ENCODE peak calls at places on chromosomes 11 and 22, in nine cellular contexts. B, M, F, A, J, G, X, W and O are unnamed samples. For H3K4me1, the result is how much of the 10 kb centered on the place peaks cover.

GRCh38 chr11:113974741-113975470 is at the start of gene HTR3A:
- DNase-seq in J (peak), B (peak), F (peak), X (peak), W (peak), A (peak), M (peak), G (peak), O (peak)

GRCh38 chr11:116282481-116282880 is 490.3 kb downstream of the BUD13 start:
- DNase-seq in B (no peak), W (no peak), J (no peak), A (no peak), X (no peak), M (no peak), G (no peak), F (no peak), O (no peak)

GRCh38 chr11:117217141-117217609 is 14.7 kb downstream of the PCSK7 start:
- DNase-seq in W (no peak), X (peak), F (no peak), A (no peak), G (no peak), J (peak), M (no peak), B (no peak), O (no peak)

GRCh38 chr22:25833676-25834075 is 91.7 kb downstream of the MYO18B start:
- DNase-seq in F (no peak), J (no peak), X (no peak), G (no peak), M (no peak), B (no peak), A (no peak), W (no peak), O (no peak)

GRCh38 chr22:29233503-29233902 is 27.8 kb downstream of the EMID1 start:
- DNase-seq in W (no peak), B (no peak), F (no peak), M (no peak), J (no peak), A (no peak), X (no peak), G (no peak), O (no peak)

GRCh38 chr11:23278121-23278520 is 417.8 kb upstream of the CCDC179 start:
- DNase-seq in B (no peak), X (peak), J (no peak), M (no peak), W (no peak), F (no peak), A (no peak), G (no peak), O (no peak)

GRCh38 chr11:9210224-9210921 is 54.8 kb downstream of the DENND5A start:
- DNase-seq in B (no peak), F (no peak), J (peak), X (no peak), A (no peak), G (no peak), W (no peak), M (no peak), O (no peak)

GRCh38 chr22:40452730-40453487 is 82.5 kb downstream of the SGSM3 start:
- DNase-seq in X (no peak), A (no peak), F (no peak), G (no peak), M (peak), J (peak), B (no peak), W (no peak), O (no peak)

GRCh38 chr11:64858467-64859401 is 14.3 kb upstream of the CDC42BPG start:
- DNase-seq in J (no peak), W (peak), B (no peak), M (no peak), A (no peak), G (no peak), F (no peak), X (no peak), O (peak)

DNA sequence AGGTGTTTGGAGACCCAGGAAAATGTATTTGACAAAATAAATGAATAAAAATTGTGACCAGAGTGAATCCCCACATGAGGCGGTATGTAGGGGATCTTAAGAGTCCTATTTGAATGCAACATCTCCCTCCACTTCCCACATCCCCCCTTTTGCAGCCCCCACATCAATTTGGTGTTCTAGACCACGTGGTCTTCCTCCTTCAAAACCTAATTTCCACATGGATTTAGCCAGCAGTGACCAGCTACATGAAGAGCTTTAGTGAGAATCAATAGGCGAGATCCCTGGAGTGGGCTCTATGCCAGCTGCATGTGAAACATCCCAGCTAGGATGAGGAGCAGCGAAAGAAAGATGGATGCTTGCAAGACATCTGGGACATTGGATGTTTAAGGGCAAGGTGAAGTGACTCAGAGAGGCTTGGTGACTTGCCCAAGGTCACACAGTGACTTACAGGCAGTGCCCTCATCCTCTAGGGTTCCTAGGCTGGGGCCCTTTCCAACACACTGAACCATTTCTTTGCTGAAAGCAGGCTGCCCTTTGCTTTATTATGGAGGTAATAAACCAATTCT is 23.8 kb downstream of the TSPAN18 start:
- DNase-seq in A (no peak), J (no peak), F (no peak), X (no peak), M (no peak), W (peak), G (no peak), B (no peak), O (no peak)
- H3K4me1 ChIP-seq in A (under half), J (under half), F (under half), X (under half), M (under half), W (under half), G (under half), B (under half), O (under half)

DNA sequence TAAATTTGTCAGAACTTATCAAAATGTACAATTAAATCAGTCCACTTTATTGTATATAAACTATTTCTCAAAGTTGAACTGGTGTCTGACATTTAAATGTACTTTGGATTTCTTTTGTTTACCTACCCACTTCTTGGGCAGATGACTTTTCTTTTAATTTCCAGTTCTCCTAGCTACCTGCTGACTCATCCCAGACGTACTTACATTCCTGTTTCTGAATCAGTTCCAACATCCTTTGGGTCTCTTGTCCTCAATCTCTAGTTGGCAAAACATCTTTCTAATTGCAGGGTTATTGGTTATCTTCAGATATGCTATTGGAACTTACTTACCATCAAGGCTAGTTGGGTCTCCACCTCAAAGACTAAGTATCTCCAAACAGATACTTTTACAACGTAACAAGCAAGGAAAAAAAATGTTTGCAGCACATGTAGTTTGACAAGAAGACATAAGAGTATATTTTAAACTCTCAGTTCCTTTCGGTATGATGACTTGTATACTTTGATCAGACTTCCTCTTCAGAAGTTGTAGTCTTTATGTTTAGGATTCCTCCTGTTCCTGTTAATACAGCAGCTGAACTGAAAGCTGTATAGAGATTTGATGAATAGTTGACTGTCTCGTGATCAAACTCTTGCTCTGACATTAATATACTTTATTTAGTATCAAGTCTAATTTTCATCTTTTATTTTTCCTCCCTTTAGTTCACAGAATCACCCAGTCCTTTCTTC is 43.2 kb downstream of the PACS1 start:
- DNase-seq in A (no peak), F (no peak), B (no peak), X (peak), W (no peak), G (peak), M (peak), J (peak), O (no peak)
- H3K4me1 ChIP-seq in A (under half), F (under half), B (under half), X (under half), W (under half), G (under half), M (under half), J (under half), O (under half)

GRCh38 chr11:12827929-12828812 is 153.9 kb downstream of the TEAD1 start:
- DNase-seq in F (peak), J (peak), X (peak), G (peak), B (no peak), M (peak), A (no peak), W (no peak), O (peak)
- H3K4me1 ChIP-seq in F (half or more), J (under half), X (under half), G (under half), B (under half), M (half or more), A (under half), W (half or more), O (under half)

DNA sequence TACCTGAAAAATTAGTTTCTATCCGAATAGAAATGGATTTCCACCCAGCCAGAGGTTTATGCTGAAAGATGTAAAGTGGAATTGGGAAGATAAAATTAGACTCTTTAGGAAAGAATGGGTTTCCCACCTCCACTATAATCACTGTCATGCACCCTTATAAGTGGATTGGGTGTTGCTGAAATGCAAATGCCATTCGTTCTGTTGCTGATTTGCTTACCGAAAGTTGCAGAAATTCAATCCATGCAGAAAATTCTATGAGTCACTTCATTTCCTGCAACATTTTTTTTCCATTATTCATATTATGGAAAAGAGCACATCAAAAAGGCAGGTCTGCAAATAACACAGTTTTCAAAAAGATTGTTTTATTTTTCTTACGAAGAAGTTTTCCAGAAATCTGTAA is 65.6 kb downstream of the LDLRAD3 start:
- DNase-seq in J (no peak), W (no peak), A (no peak), F (no peak), M (no peak), B (no peak), X (peak), G (peak), O (no peak)
- H3K4me1 ChIP-seq in J (under half), W (under half), A (under half), F (under half), M (under half), B (under half), X (under half), G (half or more), O (under half)

DNA sequence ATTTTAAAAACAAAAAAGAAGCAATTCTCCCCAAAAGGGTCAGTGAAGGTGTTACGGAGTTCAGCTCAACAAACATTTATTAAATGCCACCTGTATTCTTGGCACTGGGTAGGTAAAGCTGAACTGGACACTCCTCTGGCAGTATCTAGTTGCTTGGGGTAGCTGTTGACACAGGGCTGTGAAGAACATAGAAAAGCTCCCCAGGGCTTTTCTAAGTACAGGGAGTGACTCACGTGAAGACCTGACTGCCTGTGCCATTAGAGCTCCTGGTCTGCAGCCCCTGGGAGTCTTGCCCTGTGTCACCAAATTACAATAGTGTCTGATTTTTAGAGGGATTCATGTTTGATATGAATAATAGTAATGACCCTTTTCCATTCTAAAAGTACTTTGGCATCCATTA is 43.6 kb downstream of the COA4 start:
- DNase-seq in X (no peak), G (no peak), J (no peak), F (no peak), M (no peak), A (no peak), B (no peak), W (no peak), O (no peak)
- H3K4me1 ChIP-seq in X (under half), G (under half), J (under half), F (under half), M (under half), A (under half), B (under half), W (under half), O (under half)

DNA sequence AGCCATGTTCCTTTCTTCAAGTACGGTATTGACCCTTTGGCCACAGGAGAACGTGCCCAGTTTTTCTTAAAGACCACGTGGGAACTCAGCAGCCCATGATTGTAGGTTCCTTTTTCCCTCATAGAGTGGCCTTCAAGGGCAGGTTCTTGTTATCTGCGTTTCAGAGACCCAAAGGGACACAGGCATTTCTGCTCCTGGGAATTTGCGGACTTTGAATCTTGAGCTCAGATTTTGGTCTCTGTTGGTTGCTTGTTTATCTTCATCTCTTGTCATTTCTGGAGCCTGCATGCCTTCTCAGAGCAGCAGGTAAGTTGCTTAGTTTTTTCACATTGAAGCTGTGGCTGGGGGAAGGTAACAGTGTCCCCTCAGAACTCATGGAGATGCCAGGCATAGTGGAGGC is 12.0 kb downstream of the MARK2 start:
- DNase-seq in J (no peak), X (no peak), M (no peak), B (no peak), A (no peak), G (no peak), W (no peak), F (peak), O (no peak)
- H3K4me1 ChIP-seq in J (under half), X (under half), M (under half), B (under half), A (under half), G (under half), W (under half), F (half or more), O (under half)

DNA sequence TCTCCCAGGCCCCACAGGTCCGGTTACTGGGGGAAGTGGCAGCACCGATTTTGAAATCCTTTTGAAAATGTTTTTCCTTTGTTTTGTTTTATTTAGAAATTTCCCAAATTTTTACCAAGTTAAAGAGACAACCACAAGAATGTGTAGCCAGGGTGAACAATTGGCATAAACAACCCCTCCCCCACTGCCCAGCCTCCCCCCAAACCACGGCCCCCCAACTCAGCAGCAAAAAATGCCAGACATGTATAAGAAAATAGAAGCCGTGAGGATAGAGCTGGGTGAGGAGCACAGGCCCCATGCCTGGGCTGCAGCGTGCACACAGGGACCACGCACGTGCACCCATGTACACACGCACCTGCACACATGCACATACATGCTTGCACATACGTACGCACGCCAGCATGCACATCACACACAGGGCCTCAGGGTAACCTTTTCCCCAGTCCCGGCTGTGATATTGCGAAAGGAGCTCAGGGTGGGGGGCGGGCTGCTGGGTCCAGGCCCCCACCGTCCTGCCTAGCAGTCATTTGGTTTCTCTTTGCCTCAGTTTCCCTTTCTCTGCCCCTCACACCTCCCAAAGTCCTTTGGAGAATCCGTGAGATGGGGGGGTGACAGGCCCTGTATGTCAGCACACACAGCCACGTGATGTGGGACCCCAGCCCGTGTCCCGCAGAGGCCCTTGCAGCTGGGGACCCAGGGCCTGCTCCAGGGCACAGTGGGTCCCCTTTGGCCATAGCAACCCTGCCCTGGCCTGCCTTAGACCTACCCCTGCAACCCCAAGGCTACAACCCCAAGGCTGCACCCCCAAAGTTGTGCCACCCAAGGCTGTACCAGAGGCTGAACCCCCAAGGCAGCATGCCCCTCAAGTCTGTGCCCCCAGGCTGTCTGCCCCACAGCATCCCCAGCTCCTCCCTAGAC is 42.9 kb downstream of the IGF2 start:
- DNase-seq in X (peak), F (no peak), G (no peak), M (no peak), J (no peak), B (no peak), A (no peak), W (no peak), O (no peak)
- H3K4me1 ChIP-seq in X (under half), F (half or more), G (under half), M (under half), J (under half), B (under half), A (under half), W (under half), O (half or more)

GRCh38 chr11:128490092-128490491 is 97.3 kb downstream of the ETS1 start:
- DNase-seq in A (no peak), X (no peak), B (no peak), G (no peak), J (no peak), F (no peak), W (no peak), M (no peak), O (no peak)

GRCh38 chr11:128491195-128491936 is 96.0 kb downstream of the ETS1 start:
- DNase-seq in G (no peak), X (no peak), B (no peak), A (no peak), J (no peak), W (no peak), F (no peak), M (no peak), O (no peak)

GRCh38 chr11:128487978-128488377 is 99.4 kb downstream of the ETS1 start:
- DNase-seq in M (no peak), A (no peak), B (no peak), W (no peak), X (no peak), G (no peak), J (no peak), F (no peak), O (no peak)

GRCh38 chr11:128492461-128492860 is 94.9 kb downstream of the ETS1 start:
- DNase-seq in M (no peak), G (no peak), A (no peak), B (no peak), F (no peak), X (no peak), J (no peak), W (no peak), O (no peak)

GRCh38 chr11:128488471-128488870 is 98.9 kb downstream of the ETS1 start:
- DNase-seq in M (no peak), G (no peak), J (no peak), A (no peak), W (no peak), F (peak), B (no peak), X (peak), O (no peak)
- H3K4me1 ChIP-seq in M (under half), G (under half), J (under half), A (under half), W (under half), F (under half), B (half or more), X (under half), O (under half)

GRCh38 chr22:35752172-35752832 is 34.6 kb downstream of the APOL5 start:
- DNase-seq in F (no peak), X (no peak), G (no peak), J (no peak), A (no peak), M (no peak), B (no peak), W (no peak), O (no peak)
- H3K4me1 ChIP-seq in F (under half), X (under half), G (under half), J (under half), A (under half), M (under half), B (under half), W (under half), O (under half)

DNA sequence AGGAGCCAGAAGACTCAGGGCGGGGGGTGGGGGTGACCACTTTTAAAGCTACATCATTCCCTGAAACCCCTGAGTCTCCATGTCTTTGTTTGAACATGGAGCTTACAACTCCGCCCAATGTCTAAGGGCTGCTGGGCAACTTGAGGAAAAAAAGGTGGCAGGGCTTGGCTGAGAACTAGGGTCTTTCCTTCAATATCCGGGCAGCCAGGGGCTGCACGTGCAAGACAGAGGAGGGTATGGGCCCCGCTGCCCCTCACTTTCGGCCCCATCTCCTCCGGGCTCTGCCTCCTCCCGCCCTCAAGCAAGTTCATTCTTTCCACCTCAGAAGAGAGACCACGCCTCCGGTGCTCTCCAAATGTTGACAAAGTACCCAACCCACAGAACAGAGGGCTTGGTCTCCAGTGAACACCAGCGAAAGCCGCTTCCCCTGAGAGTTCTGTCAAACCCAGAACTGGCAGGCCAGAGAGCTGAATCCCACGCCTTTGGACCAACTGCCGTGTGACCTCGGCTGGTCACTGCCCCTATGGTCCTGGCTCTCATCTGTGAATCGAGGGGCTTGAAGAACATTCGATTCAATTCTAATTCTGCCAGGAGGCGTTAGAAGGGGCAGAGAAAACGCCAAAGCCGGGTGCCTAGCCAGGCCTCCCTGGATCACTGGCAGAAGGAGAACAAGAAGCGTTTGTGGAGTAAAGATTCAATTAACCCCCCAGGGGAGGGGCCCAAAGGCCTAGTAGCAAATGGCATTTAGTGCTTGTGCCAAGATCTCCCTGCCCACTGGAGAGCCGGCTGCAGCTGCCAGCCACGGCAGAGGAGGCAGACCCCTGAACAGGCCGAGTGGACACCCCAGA is 7.3 kb downstream of the PDGFB start:
- DNase-seq in B (peak), G (no peak), F (no peak), W (no peak), J (no peak), A (no peak), M (no peak), X (no peak), O (no peak)
- H3K4me1 ChIP-seq in B (under half), G (half or more), F (half or more), W (half or more), J (under half), A (under half), M (under half), X (under half), O (under half)